ENCODE peak calls at places on chromosomes 7 and 10, in seven cellular contexts. T, N, J, M, Z, C and H are unnamed samples. For H3K4me1, the result is how much of the 10 kb centered on the place peaks cover.

GRCh38 chr10:77341055-77341454 is 296.6 kb downstream of the KCNMA1 start:
- DNase-seq in T (no peak), N (no peak), J (no peak), M (no peak), Z (no peak), C (no peak), H (no peak)

GRCh38 chr7:38736135-38736534 is 105.0 kb upstream of the AMPH start:
- DNase-seq in T (peak), N (no peak), J (no peak), M (no peak), Z (no peak), C (no peak), H (no peak)

GRCh38 chr7:22728416-22729029 is 1.5 kb downstream of the IL6 start:
- DNase-seq in T (peak), N (no peak), J (no peak), M (peak), Z (peak), C (peak), H (no peak)

GRCh38 chr10:69335063-69335587 is 56.8 kb downstream of the HK1 start:
- DNase-seq in T (no peak), N (peak), J (peak), M (no peak), Z (peak), C (no peak), H (peak)

GRCh38 chr7:3089493-3089892 is 45.8 kb upstream of the CARD11 start:
- DNase-seq in T (peak), N (no peak), J (no peak), M (peak), Z (peak), C (peak), H (no peak)

GRCh38 chr10:131730771-131731497 is 169.9 kb upstream of the PPP2R2D start:
- DNase-seq in T (no peak), N (no peak), J (no peak), M (no peak), Z (no peak), C (no peak), H (no peak)

GRCh38 chr7:140047197-140047596 is 15.6 kb downstream of the PARP12 start:
- DNase-seq in T (no peak), N (no peak), J (no peak), M (no peak), Z (no peak), C (no peak), H (no peak)

GRCh38 chr10:114042895-114043531 is 653 bp upstream of the ADRB1 start:
- DNase-seq in T (peak), N (peak), J (peak), M (peak), Z (no peak), C (no peak), H (no peak)

GRCh38 chr7:1924185-1924817 is 254.2 kb downstream of the ELFN1 start:
- DNase-seq in T (no peak), N (no peak), J (no peak), M (no peak), Z (no peak), C (no peak), H (no peak)

GRCh38 chr7:27535795-27536194 is 126.9 kb downstream of the HIBADH start:
- DNase-seq in T (peak), N (no peak), J (no peak), M (no peak), Z (no peak), C (peak), H (no peak)

GRCh38 chr10:72274213-72274729 is 547 bp downstream of the DDIT4 start:
- DNase-seq in T (peak), N (peak), J (peak), M (no peak), Z (peak), C (no peak), H (no peak)

GRCh38 chr10:79097021-79097695 is 28.4 kb downstream of the ZMIZ1 start:
- DNase-seq in T (peak), N (no peak), J (no peak), M (no peak), Z (no peak), C (no peak), H (no peak)

GRCh38 chr10:23493711-23494110 is 54.8 kb downstream of the OTUD1 start:
- DNase-seq in T (no peak), N (no peak), J (no peak), M (no peak), Z (no peak), C (no peak), H (no peak)

GRCh38 chr7:38704041-38704547 is 72.9 kb upstream of the AMPH start:
- DNase-seq in T (peak), N (no peak), J (no peak), M (no peak), Z (no peak), C (peak), H (no peak)

GRCh38 chr10:109978481-109978880 is 29.3 kb upstream of the ADD3 start:
- DNase-seq in T (peak), N (no peak), J (no peak), M (no peak), Z (peak), C (peak), H (no peak)

GRCh38 chr7:50534690-50535290 is 30.4 kb downstream of the DDC start:
- DNase-seq in T (peak), N (no peak), J (no peak), M (peak), Z (peak), C (peak), H (peak)

GRCh38 chr7:66741706-66742053 is 1.1 kb downstream of the RABGEF1 start:
- DNase-seq in T (peak), N (no peak), J (no peak), M (no peak), Z (no peak), C (peak), H (no peak)

GRCh38 chr7:141950796-141951195 is 4.0 kb upstream of the CLEC5A start:
- DNase-seq in T (no peak), N (no peak), J (no peak), M (no peak), Z (no peak), C (no peak), H (no peak)

GRCh38 chr7:26937956-26938623 is 73.7 kb upstream of the SKAP2 start:
- DNase-seq in T (no peak), N (no peak), J (no peak), M (peak), Z (no peak), C (peak), H (no peak)

GRCh38 chr10:44961231-44961571 is 1.6 kb downstream of the RASSF4 start:
- DNase-seq in T (no peak), N (no peak), J (no peak), M (no peak), Z (no peak), C (no peak), H (no peak)

DNA sequence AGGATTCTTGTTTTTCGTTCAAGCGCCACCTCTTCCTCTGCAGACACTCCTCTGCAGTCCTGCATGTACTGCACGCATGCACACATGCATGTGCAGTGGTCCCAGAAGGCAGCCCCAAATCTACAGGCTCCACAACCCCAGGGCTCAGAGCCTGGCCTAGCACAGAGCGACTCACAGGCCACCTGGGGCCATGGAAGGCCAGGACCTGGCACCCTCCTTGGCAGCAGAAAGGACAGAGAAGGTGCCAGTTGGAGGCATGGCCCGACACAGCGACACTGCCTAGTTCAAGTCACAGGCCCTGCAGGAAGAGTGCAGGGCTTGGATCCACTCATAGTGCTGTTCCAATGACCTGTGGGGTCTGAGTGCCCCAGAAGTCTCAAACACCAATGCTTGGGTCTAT is 48.7 kb upstream of the RET start:
- DNase-seq in T (no peak), N (no peak), J (no peak), M (no peak), Z (no peak), C (no peak), H (no peak)
- H3K4me1 ChIP-seq in T (under half), N (under half), J (under half), M (under half), Z (under half), C (under half), H (under half)

GRCh38 chr10:49160110-49160509 is 26.3 kb upstream of the FAM170B start:
- DNase-seq in T (no peak), N (no peak), J (no peak), M (no peak), Z (no peak), C (no peak), H (no peak)
- H3K4me1 ChIP-seq in T (under half), N (under half), J (under half), M (under half), Z (under half), C (under half), H (under half)

GRCh38 chr10:6399241-6399701 is 180.8 kb downstream of the PRKCQ start:
- DNase-seq in T (peak), N (peak), J (no peak), M (peak), Z (no peak), C (no peak), H (no peak)
- H3K4me1 ChIP-seq in T (under half), N (under half), J (under half), M (half or more), Z (under half), C (under half), H (under half)

DNA sequence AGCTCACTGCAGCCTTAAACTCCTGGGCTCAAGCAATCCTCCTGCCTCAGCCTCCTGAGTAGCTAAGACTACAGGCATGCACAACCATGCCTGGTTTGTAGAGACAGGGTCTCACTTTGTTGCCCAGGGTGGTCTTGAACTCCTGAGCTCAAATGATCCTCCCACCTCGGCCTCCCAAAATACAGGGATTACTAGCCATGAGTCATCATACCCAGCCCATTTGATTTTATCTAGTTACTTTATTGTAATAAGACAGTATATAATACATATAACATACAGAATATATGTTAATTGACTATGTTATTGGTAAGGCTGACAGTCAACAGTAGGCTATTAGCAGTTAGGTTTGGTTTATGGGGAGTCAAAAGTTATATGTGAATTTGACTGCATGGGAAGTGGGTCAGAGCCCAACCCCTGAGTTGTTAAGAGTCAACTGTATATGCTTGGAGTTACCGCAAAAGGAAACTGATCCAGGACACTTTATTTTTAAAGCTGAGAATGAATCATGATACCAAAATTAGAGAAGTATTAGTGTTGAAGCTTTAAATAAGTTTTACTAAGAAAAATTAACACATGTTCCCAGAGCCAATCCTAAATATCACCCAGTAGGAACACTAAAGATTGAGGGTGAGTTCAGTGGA is 20.7 kb upstream of the KMT2E start:
- DNase-seq in T (no peak), N (no peak), J (no peak), M (no peak), Z (no peak), C (no peak), H (peak)
- H3K4me1 ChIP-seq in T (under half), N (under half), J (under half), M (under half), Z (under half), C (under half), H (half or more)

GRCh38 chr7:134940711-134941110 is 45.6 kb upstream of the AGBL3 start:
- DNase-seq in T (no peak), N (no peak), J (no peak), M (no peak), Z (no peak), C (no peak), H (no peak)
- H3K4me1 ChIP-seq in T (under half), N (under half), J (under half), M (under half), Z (under half), C (under half), H (under half)

GRCh38 chr10:52642208-52642607 is 130.4 kb downstream of the MBL2 start:
- DNase-seq in T (no peak), N (no peak), J (no peak), M (no peak), Z (no peak), C (no peak), H (no peak)

GRCh38 chr10:52636874-52637273 is 135.7 kb downstream of the MBL2 start:
- DNase-seq in T (no peak), N (no peak), J (no peak), M (no peak), Z (no peak), C (no peak), H (no peak)

GRCh38 chr10:52637592-52637991 is 135.0 kb downstream of the MBL2 start:
- DNase-seq in T (no peak), N (no peak), J (no peak), M (no peak), Z (no peak), C (peak), H (no peak)

GRCh38 chr10:52635651-52636050 is 136.9 kb downstream of the MBL2 start:
- DNase-seq in T (no peak), N (no peak), J (no peak), M (no peak), Z (no peak), C (no peak), H (no peak)

GRCh38 chr10:52639652-52640051 is 132.9 kb downstream of the MBL2 start:
- DNase-seq in T (no peak), N (no peak), J (no peak), M (no peak), Z (no peak), C (peak), H (no peak)
- H3K4me1 ChIP-seq in T (under half), N (under half), J (under half), M (under half), Z (under half), C (under half), H (under half)

DNA sequence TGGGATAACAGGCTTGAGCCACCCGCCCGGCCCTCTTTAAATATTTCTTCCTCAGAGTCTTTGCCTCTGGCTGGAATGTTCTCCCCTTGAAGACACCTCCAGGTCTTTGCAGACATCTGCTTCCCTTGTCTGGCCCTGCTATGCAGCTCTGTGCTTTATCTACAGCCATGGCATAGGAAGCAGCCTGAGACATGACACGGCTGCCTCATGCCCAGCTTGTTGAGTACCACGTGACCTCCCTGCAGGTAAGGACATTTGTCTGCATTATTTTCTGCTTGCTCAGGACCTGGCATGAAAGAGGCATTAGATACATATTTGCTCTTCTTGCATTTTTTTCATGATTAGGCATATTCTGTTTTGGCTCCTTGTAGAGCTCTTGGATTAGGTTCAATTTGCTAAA is 113.8 kb upstream of the KLF6 start:
- DNase-seq in T (no peak), N (no peak), J (no peak), M (no peak), Z (no peak), C (peak), H (no peak)
- H3K4me1 ChIP-seq in T (under half), N (under half), J (under half), M (half or more), Z (under half), C (under half), H (under half)

GRCh38 chr7:43649755-43650274 is 66.9 kb downstream of the STK17A start:
- DNase-seq in T (peak), N (no peak), J (no peak), M (no peak), Z (no peak), C (peak), H (no peak)
- H3K4me1 ChIP-seq in T (under half), N (under half), J (half or more), M (half or more), Z (under half), C (half or more), H (half or more)